ENCODE peak calls at places on chromosomes 5 and 9, in four cellular contexts. One of them, this sample, is unnamed.

GRCh38 chr5:53430618-53431252 is 49.7 kb upstream of the FST start:
- DNase-seq in fibroblast of lung: peak; percentile 62
- DNase-seq in neuronal stem cell: no peak
- DNase-seq in CD4-positive, CD25-positive, alpha-beta regulatory T cell: no peak
- DNase-seq in this sample: no peak

GRCh38 chr9:123753011-123753410 is 176.9 kb downstream of the DENND1A start:
- DNase-seq in fibroblast of lung: no peak
- DNase-seq in neuronal stem cell: no peak
- DNase-seq in CD4-positive, CD25-positive, alpha-beta regulatory T cell: no peak
- DNase-seq in this sample: no peak

GRCh38 chr9:137115394-137116026 is 977 bp upstream of the DPP7 start:
- DNase-seq in fibroblast of lung: no peak
- DNase-seq in neuronal stem cell: no peak
- DNase-seq in CD4-positive, CD25-positive, alpha-beta regulatory T cell: no peak
- DNase-seq in this sample: no peak

GRCh38 chr9:9912459-9912858 is 700.3 kb downstream of the PTPRD start:
- DNase-seq in fibroblast of lung: no peak
- DNase-seq in neuronal stem cell: no peak
- DNase-seq in CD4-positive, CD25-positive, alpha-beta regulatory T cell: no peak
- DNase-seq in this sample: no peak

GRCh38 chr5:76947064-76947463 is 5.8 kb upstream of the CRHBP start:
- DNase-seq in fibroblast of lung: no peak
- DNase-seq in neuronal stem cell: no peak
- DNase-seq in CD4-positive, CD25-positive, alpha-beta regulatory T cell: no peak
- DNase-seq in this sample: no peak

GRCh38 chr5:14458414-14458813 is 123.2 kb upstream of the OTULINL start:
- DNase-seq in fibroblast of lung: no peak
- DNase-seq in neuronal stem cell: no peak
- DNase-seq in CD4-positive, CD25-positive, alpha-beta regulatory T cell: no peak
- DNase-seq in this sample: no peak

GRCh38 chr9:104950838-104951237 is 22.9 kb upstream of the ABCA1 start:
- DNase-seq in fibroblast of lung: no peak
- DNase-seq in neuronal stem cell: no peak
- DNase-seq in CD4-positive, CD25-positive, alpha-beta regulatory T cell: no peak
- DNase-seq in this sample: no peak

GRCh38 chr5:154179846-154180710 is 10.5 kb upstream of the GALNT10 start:
- DNase-seq in fibroblast of lung: peak; percentile 57
- DNase-seq in neuronal stem cell: peak; percentile 42
- DNase-seq in CD4-positive, CD25-positive, alpha-beta regulatory T cell: peak; percentile 62
- DNase-seq in this sample: no peak

GRCh38 chr5:132010645-132011560 is 555 bp downstream of the ACSL6 start:
- DNase-seq in fibroblast of lung: no peak
- DNase-seq in neuronal stem cell: no peak
- DNase-seq in CD4-positive, CD25-positive, alpha-beta regulatory T cell: no peak
- DNase-seq in this sample: no peak

GRCh38 chr5:56039985-56040384 is 45.2 kb upstream of the IL6ST start:
- DNase-seq in fibroblast of lung: peak; percentile 54
- DNase-seq in neuronal stem cell: no peak
- DNase-seq in CD4-positive, CD25-positive, alpha-beta regulatory T cell: no peak
- DNase-seq in this sample: no peak

GRCh38 chr5:149940077-149940574 is 4.5 kb downstream of the PDE6A start:
- DNase-seq in fibroblast of lung: no peak
- DNase-seq in neuronal stem cell: no peak
- DNase-seq in CD4-positive, CD25-positive, alpha-beta regulatory T cell: no peak
- DNase-seq in this sample: no peak

GRCh38 chr9:104494808-104495207 is 9.3 kb upstream of the OR13F1 start:
- DNase-seq in fibroblast of lung: no peak
- DNase-seq in neuronal stem cell: no peak
- DNase-seq in CD4-positive, CD25-positive, alpha-beta regulatory T cell: no peak
- DNase-seq in this sample: no peak

GRCh38 chr5:1239514-1240251 is 14.5 kb downstream of the SLC6A18 start:
- DNase-seq in fibroblast of lung: no peak
- DNase-seq in neuronal stem cell: no peak
- DNase-seq in CD4-positive, CD25-positive, alpha-beta regulatory T cell: no peak
- DNase-seq in this sample: no peak

GRCh38 chr5:172509405-172509781 is 55.1 kb upstream of the SH3PXD2B start:
- DNase-seq in fibroblast of lung: no peak
- DNase-seq in neuronal stem cell: no peak
- DNase-seq in CD4-positive, CD25-positive, alpha-beta regulatory T cell: no peak
- DNase-seq in this sample: no peak

GRCh38 chr9:4849364-4849763 is 56.6 kb downstream of the RCL1 start:
- DNase-seq in fibroblast of lung: no peak
- DNase-seq in neuronal stem cell: no peak
- DNase-seq in CD4-positive, CD25-positive, alpha-beta regulatory T cell: no peak
- DNase-seq in this sample: no peak

GRCh38 chr5:169871816-169872215 is 108.5 kb downstream of the INSYN2B start:
- DNase-seq in fibroblast of lung: no peak
- DNase-seq in neuronal stem cell: no peak
- DNase-seq in CD4-positive, CD25-positive, alpha-beta regulatory T cell: no peak
- DNase-seq in this sample: no peak

GRCh38 chr5:151449288-151449687 is 1.9 kb downstream of the SLC36A1 start:
- DNase-seq in fibroblast of lung: no peak
- DNase-seq in neuronal stem cell: no peak
- DNase-seq in CD4-positive, CD25-positive, alpha-beta regulatory T cell: no peak
- DNase-seq in this sample: no peak

GRCh38 chr5:168788107-168788506 is 208.9 kb upstream of the PANK3 start:
- DNase-seq in fibroblast of lung: no peak
- DNase-seq in neuronal stem cell: no peak
- DNase-seq in CD4-positive, CD25-positive, alpha-beta regulatory T cell: no peak
- DNase-seq in this sample: no peak

GRCh38 chr9:28934111-28934510 is 1360.8 kb upstream of the C9orf72 start:
- DNase-seq in fibroblast of lung: no peak
- DNase-seq in neuronal stem cell: no peak
- DNase-seq in CD4-positive, CD25-positive, alpha-beta regulatory T cell: no peak
- DNase-seq in this sample: no peak

GRCh38 chr9:99516657-99517049 is 294.6 kb downstream of the SEC61B start:
- DNase-seq in fibroblast of lung: no peak
- DNase-seq in neuronal stem cell: no peak
- DNase-seq in CD4-positive, CD25-positive, alpha-beta regulatory T cell: no peak
- DNase-seq in this sample: peak; percentile 21

GRCh38 chr5:78269088-78269703 is 25.3 kb downstream of the AP3B1 start:
- DNase-seq in fibroblast of lung: peak; percentile 15
- DNase-seq in neuronal stem cell: no peak
- DNase-seq in CD4-positive, CD25-positive, alpha-beta regulatory T cell: peak; percentile 34
- DNase-seq in this sample: no peak

GRCh38 chr5:78264600-78264999 is 29.9 kb downstream of the AP3B1 start:
- DNase-seq in fibroblast of lung: no peak
- DNase-seq in neuronal stem cell: no peak
- DNase-seq in CD4-positive, CD25-positive, alpha-beta regulatory T cell: no peak
- DNase-seq in this sample: no peak

GRCh38 chr5:78265163-78265562 is 29.3 kb downstream of the AP3B1 start:
- DNase-seq in fibroblast of lung: no peak
- DNase-seq in neuronal stem cell: no peak
- DNase-seq in CD4-positive, CD25-positive, alpha-beta regulatory T cell: no peak
- DNase-seq in this sample: no peak

GRCh38 chr5:78271766-78272165 is 22.7 kb downstream of the AP3B1 start:
- DNase-seq in fibroblast of lung: no peak
- DNase-seq in neuronal stem cell: no peak
- DNase-seq in CD4-positive, CD25-positive, alpha-beta regulatory T cell: no peak
- DNase-seq in this sample: no peak

DNA sequence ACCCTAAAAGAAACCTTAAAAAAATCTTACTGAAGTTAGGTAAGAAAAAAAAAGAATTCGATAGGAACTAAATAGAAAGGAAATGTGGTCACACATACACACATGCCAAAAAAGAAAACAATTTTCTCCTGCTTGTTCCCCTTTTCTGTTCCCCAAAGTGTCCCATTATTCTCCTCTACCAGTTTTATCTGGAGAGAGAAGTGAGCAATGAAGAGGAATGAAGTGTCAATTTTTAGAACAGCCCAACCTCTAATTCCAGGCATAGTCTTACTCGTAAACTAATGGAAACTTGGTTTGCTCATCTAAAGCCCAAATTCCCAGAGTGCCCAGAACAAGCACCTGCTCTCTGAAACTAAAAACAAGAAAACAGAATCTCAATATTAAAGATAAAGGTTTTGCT is 26.1 kb downstream of the AP3B1 start:
- DNase-seq in fibroblast of lung: peak; percentile 17
- DNase-seq in neuronal stem cell: no peak
- DNase-seq in CD4-positive, CD25-positive, alpha-beta regulatory T cell: no peak
- DNase-seq in this sample: no peak
- H3K27ac ChIP-seq in fibroblast of lung: no peak overlapping the region
- H3K27ac ChIP-seq in neuronal stem cell: no peak overlapping the region
- H3K27ac ChIP-seq in CD4-positive, CD25-positive, alpha-beta regulatory T cell: no peak overlapping the region
- H3K27ac ChIP-seq in this sample: no peak overlapping the region

DNA sequence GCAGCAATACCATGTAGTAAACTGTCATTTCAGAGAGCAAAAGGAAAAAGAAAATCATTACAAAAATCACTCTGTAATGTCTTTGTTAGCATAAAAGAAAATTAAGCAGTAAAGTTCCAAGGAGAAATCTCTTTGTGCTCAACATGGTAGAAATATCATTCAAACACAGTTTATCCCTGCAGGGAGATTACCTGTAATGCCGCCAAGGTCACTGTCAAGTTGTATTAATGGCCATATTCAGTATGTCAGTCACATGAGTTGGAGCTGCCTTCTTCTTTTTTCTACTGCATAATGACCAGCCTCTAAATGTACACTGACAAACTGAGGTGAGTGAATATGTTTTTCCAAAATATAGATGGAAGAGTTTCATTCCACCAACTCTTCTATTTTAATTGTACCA is 36.5 kb downstream of the MEF2C start:
- DNase-seq in fibroblast of lung: no peak
- DNase-seq in neuronal stem cell: no peak
- DNase-seq in CD4-positive, CD25-positive, alpha-beta regulatory T cell: no peak
- DNase-seq in this sample: no peak
- H3K27ac ChIP-seq in fibroblast of lung: no peak overlapping the region
- H3K27ac ChIP-seq in neuronal stem cell: no peak overlapping the region
- H3K27ac ChIP-seq in CD4-positive, CD25-positive, alpha-beta regulatory T cell: no peak overlapping the region
- H3K27ac ChIP-seq in this sample: no peak overlapping the region

GRCh38 chr9:27518809-27519208 is 5.3 kb upstream of the IFNK start:
- DNase-seq in fibroblast of lung: no peak
- DNase-seq in neuronal stem cell: no peak
- DNase-seq in CD4-positive, CD25-positive, alpha-beta regulatory T cell: no peak
- DNase-seq in this sample: no peak
- H3K27ac ChIP-seq in fibroblast of lung: no peak overlapping the region
- H3K27ac ChIP-seq in neuronal stem cell: no peak overlapping the region
- H3K27ac ChIP-seq in CD4-positive, CD25-positive, alpha-beta regulatory T cell: no peak overlapping the region
- H3K27ac ChIP-seq in this sample: no peak overlapping the region

GRCh38 chr9:130198501-130199179 is 26.4 kb downstream of the NCS1 start:
- DNase-seq in fibroblast of lung: no peak
- DNase-seq in neuronal stem cell: no peak
- DNase-seq in CD4-positive, CD25-positive, alpha-beta regulatory T cell: no peak
- DNase-seq in this sample: no peak

GRCh38 chr9:130199605-130200004 is 27.4 kb downstream of the NCS1 start:
- DNase-seq in fibroblast of lung: peak; percentile 96
- DNase-seq in neuronal stem cell: no peak
- DNase-seq in CD4-positive, CD25-positive, alpha-beta regulatory T cell: no peak
- DNase-seq in this sample: no peak

GRCh38 chr9:130200038-130200979 is 28.1 kb downstream of the NCS1 start:
- DNase-seq in fibroblast of lung: peak; percentile 54
- DNase-seq in neuronal stem cell: no peak
- DNase-seq in CD4-positive, CD25-positive, alpha-beta regulatory T cell: no peak
- DNase-seq in this sample: no peak

GRCh38 chr9:130201974-130202373 is 29.8 kb downstream of the NCS1 start:
- DNase-seq in fibroblast of lung: no peak
- DNase-seq in neuronal stem cell: no peak
- DNase-seq in CD4-positive, CD25-positive, alpha-beta regulatory T cell: no peak
- DNase-seq in this sample: no peak

GRCh38 chr9:130201399-130201873 is 29.2 kb downstream of the NCS1 start:
- DNase-seq in fibroblast of lung: no peak
- DNase-seq in neuronal stem cell: no peak
- DNase-seq in CD4-positive, CD25-positive, alpha-beta regulatory T cell: no peak
- DNase-seq in this sample: no peak
- H3K27ac ChIP-seq in fibroblast of lung: no peak overlapping the region
- H3K27ac ChIP-seq in neuronal stem cell: no peak overlapping the region
- H3K27ac ChIP-seq in CD4-positive, CD25-positive, alpha-beta regulatory T cell: no peak overlapping the region
- H3K27ac ChIP-seq in this sample: no peak overlapping the region

GRCh38 chr5:35087971-35088370 is 40.2 kb upstream of the AGXT2 start:
- DNase-seq in fibroblast of lung: peak; percentile 62
- DNase-seq in neuronal stem cell: no peak
- DNase-seq in CD4-positive, CD25-positive, alpha-beta regulatory T cell: no peak
- DNase-seq in this sample: no peak
- H3K27ac ChIP-seq in fibroblast of lung: no peak overlapping the region
- H3K27ac ChIP-seq in neuronal stem cell: no peak overlapping the region
- H3K27ac ChIP-seq in CD4-positive, CD25-positive, alpha-beta regulatory T cell: no peak overlapping the region
- H3K27ac ChIP-seq in this sample: no peak overlapping the region

DNA sequence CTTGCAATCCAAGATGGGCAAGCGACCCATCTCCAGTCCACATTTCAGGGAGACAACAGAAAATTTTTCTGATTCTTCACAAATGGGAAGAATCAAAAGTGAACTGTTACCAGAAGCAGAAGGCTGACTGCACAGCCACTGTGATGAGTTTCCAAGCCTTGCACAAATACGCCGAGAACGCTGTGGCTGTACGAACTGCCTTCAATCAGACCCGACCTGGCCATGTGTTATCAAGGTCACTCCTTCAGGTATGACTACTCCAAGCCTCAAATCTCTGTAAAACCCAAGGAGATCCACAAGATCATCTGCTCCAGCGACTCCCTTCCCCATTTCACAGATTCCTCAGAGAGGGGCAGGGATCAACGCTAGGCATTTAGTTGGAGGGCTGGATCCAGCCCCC is 26.9 kb downstream of the RAPGEF1 start:
- DNase-seq in fibroblast of lung: no peak
- DNase-seq in neuronal stem cell: no peak
- DNase-seq in CD4-positive, CD25-positive, alpha-beta regulatory T cell: no peak
- DNase-seq in this sample: no peak
- H3K27ac ChIP-seq in fibroblast of lung: no peak overlapping the region
- H3K27ac ChIP-seq in neuronal stem cell: no peak overlapping the region
- H3K27ac ChIP-seq in CD4-positive, CD25-positive, alpha-beta regulatory T cell: no peak overlapping the region
- H3K27ac ChIP-seq in this sample: no peak overlapping the region

DNA sequence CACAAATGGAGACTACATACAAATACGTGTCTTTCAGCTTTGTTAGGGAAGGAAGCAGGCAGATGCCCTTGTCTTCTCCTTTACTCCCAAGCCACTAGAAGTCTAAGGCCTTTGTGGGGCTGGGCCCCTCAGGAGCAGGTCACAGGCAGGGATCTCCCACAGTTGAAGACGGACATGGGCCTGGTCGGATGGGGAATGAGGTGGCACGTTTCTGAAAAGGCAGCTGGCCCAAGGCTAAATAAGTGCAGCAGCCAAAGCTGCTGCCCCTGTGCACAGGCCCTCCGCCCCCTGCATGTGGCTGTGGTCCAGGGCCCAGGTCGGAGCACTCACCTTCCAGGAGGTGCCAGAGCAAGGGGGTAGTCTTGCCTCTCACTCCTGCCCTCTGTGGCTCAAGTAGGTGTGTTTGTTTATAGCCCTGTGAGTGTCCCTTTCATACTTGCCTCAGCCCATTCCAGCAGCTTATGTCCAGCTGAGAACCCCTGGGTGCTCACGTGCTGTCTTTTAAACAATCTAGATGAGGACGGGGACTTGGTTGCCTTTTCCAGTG is 1.8 kb downstream of the SQSTM1 start:
- DNase-seq in fibroblast of lung: no peak
- DNase-seq in neuronal stem cell: no peak
- DNase-seq in CD4-positive, CD25-positive, alpha-beta regulatory T cell: no peak
- DNase-seq in this sample: no peak
- H3K27ac ChIP-seq in fibroblast of lung: no peak overlapping the region
- H3K27ac ChIP-seq in neuronal stem cell: no peak overlapping the region
- H3K27ac ChIP-seq in CD4-positive, CD25-positive, alpha-beta regulatory T cell: peak overlapping the region; percentile 96
- H3K27ac ChIP-seq in this sample: peak overlapping the region; percentile 96

DNA sequence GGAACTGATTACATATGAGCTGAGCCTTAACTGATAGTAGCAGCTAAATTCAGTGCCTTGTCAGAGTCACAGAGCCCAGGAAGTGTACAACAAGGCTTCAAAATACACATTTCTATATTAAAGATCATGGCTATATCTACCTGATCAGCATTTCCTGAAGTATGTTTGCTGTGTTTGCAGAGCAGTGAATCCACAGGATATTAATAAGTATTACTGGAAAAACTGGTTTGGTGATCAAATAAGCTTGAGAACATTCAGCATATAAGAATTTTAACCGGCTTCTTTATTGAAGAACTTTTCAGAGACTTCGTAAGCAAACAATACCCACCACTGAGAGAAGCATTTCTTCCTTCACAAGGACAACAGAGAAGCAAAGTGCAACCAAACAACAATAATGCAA is 227.0 kb downstream of the ELAVL2 start:
- DNase-seq in fibroblast of lung: no peak
- DNase-seq in neuronal stem cell: no peak
- DNase-seq in CD4-positive, CD25-positive, alpha-beta regulatory T cell: no peak
- DNase-seq in this sample: no peak
- H3K27ac ChIP-seq in fibroblast of lung: no peak overlapping the region
- H3K27ac ChIP-seq in neuronal stem cell: no peak overlapping the region
- H3K27ac ChIP-seq in CD4-positive, CD25-positive, alpha-beta regulatory T cell: no peak overlapping the region
- H3K27ac ChIP-seq in this sample: no peak overlapping the region

This sample was measured in naive thymus-derived CD4-positive, alpha-beta T cell.